ENCODE peak calls at places on chromosome 1, in seven cellular contexts. Y is GOT3; Q is iris pigment epithelial cell; C is HFF-Myc; N is hypothalamus; F is activated effector memory CD4-positive, alpha-beta T cell treated with Interleukin-2 at 50 U/mL for 16 hours; V is AML-193. U is an unnamed sample.
A peak's percentile ranks its signal among the peaks of the same experiment; 100 is the strongest.

GRCh38 chr1:79235221-79236002 is 228.9 kb upstream of the ADGRL4 start:
- DNase-seq in V (no peak), Q (peak; percentile 8), N (no peak), F (no peak), C (no peak), Y (no peak), U (no peak)

GRCh38 chr1:12447301-12447700 is 170.7 kb downstream of the DHRS3 start:
- DNase-seq in C (no peak), F (no peak), V (no peak), Q (peak; percentile 92), Y (no peak), N (no peak), U (no peak)

GRCh38 chr1:36099681-36100341 is 11.1 kb downstream of the ADPRS start:
- DNase-seq in Q (peak; percentile 66), F (peak; percentile 57), Y (peak; percentile 26), V (peak; percentile 17), C (no peak), N (peak; percentile 54), U (no peak)

GRCh38 chr1:7536891-7537591 is 234.1 kb upstream of the VAMP3 start:
- DNase-seq in Q (no peak), Y (no peak), C (no peak), V (no peak), F (no peak), N (no peak), U (no peak)

GRCh38 chr1:12556368-12556930 is 61.6 kb downstream of the DHRS3 start:
- DNase-seq in F (no peak), Q (peak; percentile 91), Y (no peak), N (peak; percentile 20), V (no peak), C (no peak), U (peak; percentile 7)

GRCh38 chr1:78104322-78104721 is 58.6 kb downstream of the GIPC2 start:
- DNase-seq in V (no peak), F (no peak), Q (peak; percentile 67), C (no peak), Y (no peak), N (no peak), U (no peak)

GRCh38 chr1:210294991-210295773 is 33.5 kb upstream of the HHAT start:
- DNase-seq in Q (no peak), Y (peak; percentile 18), V (no peak), F (no peak), N (no peak), C (peak; percentile 82), U (no peak)

GRCh38 chr1:233268389-233269022 is 27.0 kb downstream of the PCNX2 start:
- DNase-seq in Q (no peak), F (no peak), Y (no peak), C (no peak), V (no peak), N (no peak), U (no peak)

GRCh38 chr1:38896169-38896568 is 14.8 kb upstream of the GJA9 start:
- DNase-seq in Q (no peak), V (no peak), N (no peak), Y (no peak), F (no peak), C (no peak), U (no peak)